ENCODE peak calls at places on chromosomes 16 and 17, in six cellular contexts. O is GM23248, B is neural progenitor cell, X is MM.1S, D is fibroblast of lung, J is endothelial cell of umbilical vein. H is an unnamed sample.
A peak's percentile ranks its signal among the peaks of the same experiment; 100 is the strongest.

GRCh38 chr17:31496097-31496496 is 104.6 kb downstream of the RAB11FIP4 start:
- DNase-seq in O (no peak), B (no peak), X (no peak), D (no peak), J (no peak), H (no peak)

GRCh38 chr16:89123001-89123830 is 29.6 kb downstream of the ACSF3 start:
- DNase-seq in O (peak; percentile 22), B (no peak), X (no peak), D (no peak), J (no peak), H (no peak)

GRCh38 chr17:76097716-76098295 is 5.8 kb downstream of the EXOC7 start:
- DNase-seq in O (no peak), B (no peak), X (no peak), D (no peak), J (no peak), H (no peak)

GRCh38 chr17:2211661-2212327 is 91.8 kb downstream of the SMG6 start:
- DNase-seq in O (peak; percentile 23), B (no peak), X (no peak), D (no peak), J (no peak), H (no peak)

GRCh38 chr16:82621796-82622195 is 5.0 kb upstream of the CDH13 start:
- DNase-seq in O (no peak), B (no peak), X (no peak), D (no peak), J (no peak), H (no peak)

GRCh38 chr16:49127103-49127502 is 154.5 kb downstream of the CBLN1 start:
- DNase-seq in O (no peak), B (peak; percentile 76), X (peak; percentile 36), D (no peak), J (no peak), H (peak; percentile 34)

GRCh38 chr17:57114085-57114673 is 29.1 kb downstream of the AKAP1 start:
- DNase-seq in O (peak; percentile 28), B (peak; percentile 63), X (peak; percentile 39), D (no peak), J (peak; percentile 32), H (peak; percentile 70)

GRCh38 chr17:1561420-1562177 is 993 bp downstream of the PITPNA start:
- DNase-seq in O (peak; percentile 69), B (peak; percentile 67), X (peak; percentile 40), D (peak; percentile 20), J (peak; percentile 24), H (peak; percentile 48)

GRCh38 chr17:48598727-48599126 is 5.1 kb upstream of the HOXB5 start:
- DNase-seq in O (no peak), B (no peak), X (no peak), D (no peak), J (no peak), H (no peak)

GRCh38 chr16:85622683-85623082 is 9.6 kb downstream of the GSE1 start:
- DNase-seq in O (no peak), B (no peak), X (no peak), D (no peak), J (no peak), H (no peak)

GRCh38 chr17:18362509-18363020 is 785 bp downstream of the SHMT1 start:
- DNase-seq in O (peak; percentile 12), B (peak; percentile 55), X (peak; percentile 21), D (peak; percentile 33), J (peak; percentile 23), H (peak; percentile 38)

GRCh38 chr17:75738218-75738802 is 17.1 kb downstream of the ITGB4 start:
- DNase-seq in O (peak; percentile 55), B (no peak), X (no peak), D (no peak), J (no peak), H (no peak)

GRCh38 chr17:38421871-38422819 is 6.1 kb upstream of the ARHGAP23 start:
- DNase-seq in O (peak; percentile 17), B (no peak), X (no peak), D (no peak), J (no peak), H (no peak)

GRCh38 chr17:39601758-39602532 is 5.8 kb downstream of the NEUROD2 start:
- DNase-seq in O (no peak), B (peak; percentile 57), X (no peak), D (no peak), J (no peak), H (no peak)

GRCh38 chr17:39601010-39601597 is 6.6 kb downstream of the NEUROD2 start:
- DNase-seq in O (no peak), B (no peak), X (no peak), D (no peak), J (no peak), H (no peak)

GRCh38 chr17:39599665-39600468 is 7.9 kb downstream of the NEUROD2 start:
- DNase-seq in O (no peak), B (no peak), X (no peak), D (no peak), J (no peak), H (no peak)

GRCh38 chr17:39599006-39599664 is 8.6 kb downstream of the NEUROD2 start:
- DNase-seq in O (no peak), B (peak; percentile 49), X (no peak), D (no peak), J (no peak), H (no peak)

DNA sequence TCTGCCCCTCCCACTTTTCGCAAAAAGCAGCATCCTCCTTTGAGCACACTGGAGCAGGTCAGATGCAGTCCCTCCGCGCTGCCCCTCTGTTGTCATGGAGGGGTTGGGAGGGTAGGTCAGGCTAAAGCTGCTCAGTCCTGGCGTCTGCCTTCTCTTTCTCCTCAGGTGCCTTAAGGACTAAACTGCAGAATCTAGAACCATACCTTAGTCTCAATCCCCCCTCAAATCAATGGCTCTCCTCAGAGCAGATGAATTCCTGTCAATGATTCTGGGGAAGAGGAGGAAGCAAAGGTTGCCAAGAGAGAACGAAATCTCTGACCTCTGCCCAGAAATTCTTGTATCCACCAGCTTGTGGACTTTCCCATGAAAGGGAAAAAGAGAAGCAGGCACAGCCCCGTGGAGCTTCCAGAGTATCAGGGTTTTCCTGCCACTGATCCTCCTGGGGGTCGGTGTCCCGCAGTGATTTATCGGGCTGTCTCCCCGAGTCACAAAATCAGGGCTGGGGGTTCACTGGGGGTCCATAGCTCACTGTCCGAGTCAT is 7.2 kb downstream of the NEUROD2 start:
- DNase-seq in O (no peak), B (no peak), X (no peak), D (no peak), J (no peak), H (no peak)
- TF ChIP-seq EZH2 in O (peak; percentile 64), B (no peak), X (no peak), D (no peak), J (no peak), H (no peak)

DNA sequence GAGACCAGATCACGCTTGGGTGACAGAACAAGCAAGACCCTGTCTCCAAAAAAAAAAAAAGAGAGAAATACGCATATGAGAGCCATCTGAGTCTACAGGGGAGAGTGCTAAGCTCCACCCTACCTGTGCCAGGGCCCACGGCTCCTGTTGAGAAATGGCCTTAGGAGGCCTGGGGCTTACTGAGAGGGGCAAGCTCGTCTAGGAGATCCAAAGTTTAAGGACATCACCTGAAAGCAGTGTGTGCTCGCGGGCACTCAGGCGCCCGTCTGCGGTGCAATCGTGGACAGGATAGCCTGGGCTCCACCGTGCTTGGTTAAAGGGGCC is 14.5 kb upstream of the BAIAP2 start:
- DNase-seq in O (no peak), B (no peak), X (no peak), D (no peak), J (no peak), H (no peak)
- H3K9ac ChIP-seq in O (peak overlapping the region; percentile 67), B (no peak overlapping the region), X (no peak overlapping the region), D (no peak overlapping the region), J (no peak overlapping the region), H (no peak overlapping the region)

DNA sequence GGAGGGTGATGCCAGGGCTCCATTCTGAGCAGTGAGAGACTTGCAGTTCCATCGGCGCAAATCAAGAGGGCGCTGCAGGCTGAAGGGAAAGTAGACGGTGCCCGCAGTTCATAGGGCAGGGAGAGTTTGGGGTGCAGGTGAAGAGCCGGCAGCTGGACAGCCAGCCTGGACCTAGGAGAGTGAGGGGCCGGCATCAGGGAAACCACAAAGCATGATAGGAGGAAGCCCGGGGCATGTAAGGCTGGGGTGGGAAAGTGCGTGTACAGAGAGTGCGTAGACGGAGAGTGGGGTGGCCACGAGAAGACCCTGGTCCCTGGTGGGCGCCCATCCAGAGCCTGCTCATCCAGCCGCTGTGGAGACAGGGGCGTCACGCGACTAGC is 101.1 kb upstream of the CHMP6 start:
- DNase-seq in O (no peak), B (no peak), X (no peak), D (no peak), J (no peak), H (no peak)
- H3K4me2 ChIP-seq in O (no peak overlapping the region), B (no peak overlapping the region), X (no peak overlapping the region), D (no peak overlapping the region), J (no peak overlapping the region), H (no peak overlapping the region)

GRCh38 chr16:56617212-56618085 is 8.1 kb upstream of the MT1E start:
- DNase-seq in O (peak; percentile 88), B (peak; percentile 65), X (no peak), D (peak; percentile 73), J (no peak), H (no peak)
- TF ChIP-seq EZH2 in O (no peak), B (peak; percentile 91), X (no peak), D (no peak), J (no peak), H (no peak)

GRCh38 chr16:27468941-27469531 is 67.1 kb downstream of the IL21R start:
- DNase-seq in O (no peak), B (no peak), X (no peak), D (no peak), J (no peak), H (no peak)

GRCh38 chr16:27471661-27472060 is 69.7 kb downstream of the IL21R start:
- DNase-seq in O (no peak), B (no peak), X (no peak), D (no peak), J (no peak), H (no peak)

GRCh38 chr16:27472091-27473020 is 70.4 kb downstream of the IL21R start:
- DNase-seq in O (no peak), B (no peak), X (no peak), D (peak; percentile 25), J (no peak), H (no peak)

GRCh38 chr16:27473101-27473900 is 71.3 kb downstream of the IL21R start:
- DNase-seq in O (no peak), B (no peak), X (no peak), D (no peak), J (no peak), H (no peak)

DNA sequence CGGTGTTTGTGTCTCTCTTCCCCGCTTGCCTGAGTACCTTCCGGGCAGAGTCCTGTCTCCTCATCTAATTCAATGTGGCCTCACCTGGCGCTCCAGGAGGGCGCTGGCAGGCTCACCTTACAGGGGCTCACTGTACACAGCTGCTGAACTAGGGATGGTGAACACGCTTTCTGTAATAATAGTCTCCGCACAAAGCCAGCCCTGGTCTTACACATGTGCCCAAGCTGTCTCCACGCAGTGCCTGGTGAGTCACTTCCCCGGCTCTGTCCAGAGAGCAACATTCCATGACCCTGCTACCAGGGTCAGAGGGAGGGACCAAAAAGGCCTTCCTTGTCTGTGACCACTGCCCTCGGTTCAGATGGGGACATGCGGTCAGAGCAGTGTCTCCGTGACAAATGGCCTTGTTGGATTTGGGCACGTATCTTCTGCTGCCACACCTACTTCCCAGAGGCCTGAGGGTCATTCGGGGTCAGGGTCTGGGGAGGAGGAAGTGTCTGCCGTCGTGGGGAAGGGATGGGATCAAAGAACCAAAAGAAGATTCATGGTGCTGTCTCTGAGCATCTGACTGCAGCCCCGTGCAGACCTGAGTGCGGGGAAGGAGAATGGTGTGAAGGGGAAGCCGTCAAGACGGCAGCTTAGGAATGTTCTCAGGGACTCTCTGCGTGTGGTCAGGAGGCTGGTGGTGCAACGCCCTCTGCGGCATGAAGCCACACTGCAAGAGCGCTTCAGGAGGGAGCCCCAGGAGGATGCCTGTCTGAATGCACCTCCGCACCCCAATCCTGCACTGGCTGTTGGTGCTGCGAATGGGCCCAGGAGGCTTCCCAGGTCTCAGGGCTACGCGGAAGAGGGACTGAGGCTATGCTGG is 68.8 kb downstream of the IL21R start:
- DNase-seq in O (peak; percentile 64), B (no peak), X (no peak), D (peak; percentile 56), J (peak; percentile 84), H (no peak)
- H3K9ac ChIP-seq in O (no peak overlapping the region), B (no peak overlapping the region), X (no peak overlapping the region), D (no peak overlapping the region), J (peak overlapping the region; percentile 36), H (no peak overlapping the region)

H was measured in DND-41.